ENCODE peak calls at places on chromosome 7, in four cellular contexts. One of them, this sample, is unnamed.

GRCh38 chr7:41732279-41733062 is 29.6 kb upstream of the INHBA start:
- DNase-seq in GM10248: no peak
- DNase-seq in HFF-Myc: no peak
- DNase-seq in pancreas: no peak
- DNase-seq in this sample: no peak

GRCh38 chr7:38452615-38453014 is 178.6 kb downstream of the AMPH start:
- DNase-seq in GM10248: no peak
- DNase-seq in HFF-Myc: no peak
- DNase-seq in pancreas: no peak
- DNase-seq in this sample: no peak

GRCh38 chr7:133853706-133854276 is 273.3 kb upstream of the LRGUK start:
- DNase-seq in GM10248: peak
- DNase-seq in HFF-Myc: peak
- DNase-seq in pancreas: no peak
- DNase-seq in this sample: no peak

GRCh38 chr7:91465595-91466061 is 201.4 kb downstream of the FZD1 start:
- DNase-seq in GM10248: no peak
- DNase-seq in HFF-Myc: no peak
- DNase-seq in pancreas: no peak
- DNase-seq in this sample: no peak

GRCh38 chr7:57819491-57819981 is 369.6 kb downstream of the ZNF716 start:
- DNase-seq in GM10248: no peak
- DNase-seq in HFF-Myc: no peak
- DNase-seq in pancreas: peak
- DNase-seq in this sample: no peak

GRCh38 chr7:266851-267840 is 22.8 kb upstream of the FOXL3 start:
- DNase-seq in GM10248: no peak
- DNase-seq in HFF-Myc: no peak
- DNase-seq in pancreas: peak
- DNase-seq in this sample: peak

GRCh38 chr7:116277070-116277469 is 66.7 kb downstream of the TES start:
- DNase-seq in GM10248: no peak
- DNase-seq in HFF-Myc: no peak
- DNase-seq in pancreas: no peak
- DNase-seq in this sample: no peak

GRCh38 chr7:90771281-90771680 is 175.2 kb downstream of the CDK14 start:
- DNase-seq in GM10248: no peak
- DNase-seq in HFF-Myc: no peak
- DNase-seq in pancreas: no peak
- DNase-seq in this sample: no peak

GRCh38 chr7:112985377-112985987 is 101.1 kb downstream of the GPR85 start:
- DNase-seq in GM10248: no peak
- DNase-seq in HFF-Myc: no peak
- DNase-seq in pancreas: no peak
- DNase-seq in this sample: no peak

GRCh38 chr7:101728888-101729883 is 88.2 kb upstream of the CUX1 start:
- DNase-seq in GM10248: no peak
- DNase-seq in HFF-Myc: no peak
- DNase-seq in pancreas: no peak
- DNase-seq in this sample: no peak

GRCh38 chr7:36796850-36797618 is 72.7 kb upstream of the AOAH start:
- DNase-seq in GM10248: no peak
- DNase-seq in HFF-Myc: no peak
- DNase-seq in pancreas: no peak
- DNase-seq in this sample: no peak

GRCh38 chr7:3965794-3966395 is 664.8 kb downstream of the SDK1 start:
- DNase-seq in GM10248: no peak
- DNase-seq in HFF-Myc: no peak
- DNase-seq in pancreas: no peak
- DNase-seq in this sample: no peak

GRCh38 chr7:116698930-116699722 is 27.1 kb downstream of the MET start:
- DNase-seq in GM10248: no peak
- DNase-seq in HFF-Myc: no peak
- DNase-seq in pancreas: no peak
- DNase-seq in this sample: no peak

GRCh38 chr7:19747740-19748339 is 25.6 kb downstream of the TMEM196 start:
- DNase-seq in GM10248: peak
- DNase-seq in HFF-Myc: no peak
- DNase-seq in pancreas: no peak
- DNase-seq in this sample: no peak

GRCh38 chr7:112009081-112009480 is 197.1 kb downstream of the DOCK4 start:
- DNase-seq in GM10248: no peak
- DNase-seq in HFF-Myc: peak
- DNase-seq in pancreas: no peak
- DNase-seq in this sample: no peak

GRCh38 chr7:150751702-150752101 is 14.5 kb downstream of the GIMAP5 start:
- DNase-seq in GM10248: no peak
- DNase-seq in HFF-Myc: no peak
- DNase-seq in pancreas: no peak
- DNase-seq in this sample: no peak

GRCh38 chr7:82319674-82320118 is 123.9 kb downstream of the CACNA2D1 start:
- DNase-seq in GM10248: no peak
- DNase-seq in HFF-Myc: peak
- DNase-seq in pancreas: peak
- DNase-seq in this sample: no peak

GRCh38 chr7:123635551-123636359 is 19.9 kb upstream of the LMOD2 start:
- DNase-seq in GM10248: no peak
- DNase-seq in HFF-Myc: no peak
- DNase-seq in pancreas: no peak
- DNase-seq in this sample: no peak

GRCh38 chr7:42494722-42495121 is 257.7 kb upstream of the GLI3 start:
- DNase-seq in GM10248: no peak
- DNase-seq in HFF-Myc: no peak
- DNase-seq in pancreas: no peak
- DNase-seq in this sample: no peak

GRCh38 chr7:128453836-128454804 is 1.6 kb upstream of the HILPDA start:
- DNase-seq in GM10248: no peak
- DNase-seq in HFF-Myc: peak
- DNase-seq in pancreas: peak
- DNase-seq in this sample: peak

GRCh38 chr7:53110425-53110824 is 75.0 kb downstream of the POM121L12 start:
- DNase-seq in GM10248: no peak
- DNase-seq in HFF-Myc: no peak
- DNase-seq in pancreas: no peak
- DNase-seq in this sample: no peak

GRCh38 chr7:118844748-118845147 is 620.2 kb downstream of the ANKRD7 start:
- DNase-seq in GM10248: no peak
- DNase-seq in HFF-Myc: no peak
- DNase-seq in pancreas: no peak
- DNase-seq in this sample: no peak

GRCh38 chr7:113087278-113087998 is 811 bp upstream of the GPR85 start:
- DNase-seq in GM10248: no peak
- DNase-seq in HFF-Myc: peak
- DNase-seq in pancreas: no peak
- DNase-seq in this sample: no peak

GRCh38 chr7:16801111-16801542 is 3.7 kb downstream of the AGR2 start:
- DNase-seq in GM10248: peak
- DNase-seq in HFF-Myc: peak
- DNase-seq in pancreas: no peak
- DNase-seq in this sample: no peak
- TF ChIP-seq CTCF in GM10248: peak
- TF ChIP-seq CTCF in HFF-Myc: peak
- TF ChIP-seq CTCF in pancreas: peak
- TF ChIP-seq CTCF in this sample: peak

GRCh38 chr7:95999481-95999880 is 227.1 kb downstream of the DYNC1I1 start:
- DNase-seq in GM10248: no peak
- DNase-seq in HFF-Myc: no peak
- DNase-seq in pancreas: no peak
- DNase-seq in this sample: no peak

GRCh38 chr7:96009162-96009561 is 236.8 kb downstream of the DYNC1I1 start:
- DNase-seq in GM10248: no peak
- DNase-seq in HFF-Myc: no peak
- DNase-seq in pancreas: no peak
- DNase-seq in this sample: no peak

GRCh38 chr7:96004598-96004997 is 232.2 kb downstream of the DYNC1I1 start:
- DNase-seq in GM10248: no peak
- DNase-seq in HFF-Myc: peak
- DNase-seq in pancreas: no peak
- DNase-seq in this sample: no peak
- TF ChIP-seq CTCF in GM10248: no peak
- TF ChIP-seq CTCF in HFF-Myc: peak
- TF ChIP-seq CTCF in pancreas: no peak
- TF ChIP-seq CTCF in this sample: no peak

GRCh38 chr7:27245798-27246691 is 3.4 kb downstream of the EVX1 start:
- DNase-seq in GM10248: no peak
- DNase-seq in HFF-Myc: no peak
- DNase-seq in pancreas: peak
- DNase-seq in this sample: no peak
- TF ChIP-seq CTCF in GM10248: no peak
- TF ChIP-seq CTCF in HFF-Myc: no peak
- TF ChIP-seq CTCF in pancreas: no peak
- TF ChIP-seq CTCF in this sample: no peak

DNA sequence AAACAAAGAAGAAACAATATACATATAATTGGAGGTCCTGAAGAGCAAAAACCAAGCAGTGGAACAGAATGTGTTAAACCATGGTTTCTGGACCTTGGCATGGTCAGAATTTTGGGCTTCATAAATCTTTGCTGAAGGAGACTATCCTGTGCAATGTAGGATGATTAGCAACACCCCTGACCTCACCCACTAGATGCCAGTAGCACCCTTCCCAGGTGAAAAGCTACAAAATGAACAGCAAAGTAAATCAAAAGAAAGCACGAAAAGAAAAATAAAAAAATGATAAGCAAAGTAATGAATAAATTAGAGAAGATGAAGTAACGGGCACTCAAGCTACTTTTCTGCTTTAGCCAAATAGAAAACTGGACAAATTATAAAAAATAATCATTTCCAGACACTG is 19.2 kb upstream of the ZPBP start:
- DNase-seq in GM10248: no peak
- DNase-seq in HFF-Myc: no peak
- DNase-seq in pancreas: no peak
- DNase-seq in this sample: no peak
- TF ChIP-seq CTCF in GM10248: no peak
- TF ChIP-seq CTCF in HFF-Myc: no peak
- TF ChIP-seq CTCF in pancreas: no peak
- TF ChIP-seq CTCF in this sample: no peak

GRCh38 chr7:79453558-79454324 is at the start of gene MAGI2:
- DNase-seq in GM10248: peak
- DNase-seq in HFF-Myc: no peak
- DNase-seq in pancreas: peak
- DNase-seq in this sample: peak
- TF ChIP-seq CTCF in GM10248: no peak
- TF ChIP-seq CTCF in HFF-Myc: no peak
- TF ChIP-seq CTCF in pancreas: no peak
- TF ChIP-seq CTCF in this sample: no peak

GRCh38 chr7:92832623-92833023 is 3.8 kb downstream of the CDK6 start:
- DNase-seq in GM10248: no peak
- DNase-seq in HFF-Myc: no peak
- DNase-seq in pancreas: no peak
- DNase-seq in this sample: no peak

GRCh38 chr7:92834661-92835139 is 1.7 kb downstream of the CDK6 start:
- DNase-seq in GM10248: peak
- DNase-seq in HFF-Myc: no peak
- DNase-seq in pancreas: peak
- DNase-seq in this sample: peak

GRCh38 chr7:92833024-92833765 is 3.2 kb downstream of the CDK6 start:
- DNase-seq in GM10248: peak
- DNase-seq in HFF-Myc: peak
- DNase-seq in pancreas: peak
- DNase-seq in this sample: peak

GRCh38 chr7:92835140-92835850 is 1.1 kb downstream of the CDK6 start:
- DNase-seq in GM10248: peak
- DNase-seq in HFF-Myc: peak
- DNase-seq in pancreas: peak
- DNase-seq in this sample: peak

GRCh38 chr7:92833766-92834605 is 2.4 kb downstream of the CDK6 start:
- DNase-seq in GM10248: peak
- DNase-seq in HFF-Myc: peak
- DNase-seq in pancreas: peak
- DNase-seq in this sample: peak
- TF ChIP-seq CTCF in GM10248: peak
- TF ChIP-seq CTCF in HFF-Myc: peak
- TF ChIP-seq CTCF in pancreas: no peak
- TF ChIP-seq CTCF in this sample: no peak

GRCh38 chr7:31883761-31884164 is 186.4 kb downstream of the PDE1C start:
- DNase-seq in GM10248: peak
- DNase-seq in HFF-Myc: peak
- DNase-seq in pancreas: no peak
- DNase-seq in this sample: no peak

GRCh38 chr7:31878875-31879274 is 191.3 kb downstream of the PDE1C start:
- DNase-seq in GM10248: no peak
- DNase-seq in HFF-Myc: no peak
- DNase-seq in pancreas: no peak
- DNase-seq in this sample: no peak

GRCh38 chr7:31887006-31887405 is 183.2 kb downstream of the PDE1C start:
- DNase-seq in GM10248: no peak
- DNase-seq in HFF-Myc: no peak
- DNase-seq in pancreas: no peak
- DNase-seq in this sample: no peak

GRCh38 chr7:31885160-31885559 is 185.0 kb downstream of the PDE1C start:
- DNase-seq in GM10248: no peak
- DNase-seq in HFF-Myc: no peak
- DNase-seq in pancreas: no peak
- DNase-seq in this sample: no peak

DNA sequence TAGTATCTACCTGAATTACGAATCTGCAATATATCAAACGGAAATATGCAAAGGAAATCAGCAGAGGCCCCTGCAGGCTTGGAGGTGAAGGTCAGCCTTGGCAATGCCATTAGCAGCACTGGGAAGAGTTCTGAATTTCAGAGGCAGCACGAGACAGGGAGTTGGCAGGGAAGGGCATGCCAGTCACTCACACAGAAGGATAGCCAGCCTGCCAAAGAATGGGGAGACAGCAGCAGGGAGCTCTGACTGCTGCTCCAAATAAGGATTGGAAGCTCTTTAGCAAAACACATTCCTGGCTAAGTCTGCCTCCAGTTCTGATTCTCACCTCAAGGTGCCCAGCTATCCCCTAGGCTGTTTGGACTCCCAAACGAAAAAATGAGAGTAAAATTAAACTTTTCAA is 188.0 kb downstream of the PDE1C start:
- DNase-seq in GM10248: no peak
- DNase-seq in HFF-Myc: no peak
- DNase-seq in pancreas: no peak
- DNase-seq in this sample: no peak
- TF ChIP-seq CTCF in GM10248: no peak
- TF ChIP-seq CTCF in HFF-Myc: no peak
- TF ChIP-seq CTCF in pancreas: no peak
- TF ChIP-seq CTCF in this sample: no peak

DNA sequence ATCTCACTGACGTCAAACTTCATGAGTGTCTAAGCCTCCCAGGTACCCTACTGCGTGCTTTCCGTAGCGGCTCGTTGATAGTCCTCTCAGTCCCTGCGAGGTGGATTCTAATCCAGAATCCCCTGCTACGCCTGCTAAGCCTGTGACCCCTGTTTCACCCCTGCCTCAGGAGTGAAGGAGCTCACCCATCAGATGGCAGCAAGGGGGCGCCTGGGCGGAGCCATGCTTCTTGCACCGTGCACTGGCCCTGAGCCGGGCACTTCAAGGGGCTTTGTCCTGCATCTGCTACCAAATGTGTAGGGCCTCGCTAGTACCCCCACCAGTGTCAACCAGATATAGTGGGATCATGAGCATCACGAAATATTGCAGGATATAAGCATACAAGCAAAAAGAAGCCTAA is 918 bp upstream of the STRA8 start:
- DNase-seq in GM10248: peak
- DNase-seq in HFF-Myc: no peak
- DNase-seq in pancreas: no peak
- DNase-seq in this sample: no peak
- TF ChIP-seq CTCF in GM10248: no peak
- TF ChIP-seq CTCF in HFF-Myc: peak
- TF ChIP-seq CTCF in pancreas: no peak
- TF ChIP-seq CTCF in this sample: peak